ENCODE peak calls at places on chromosomes 3 and 15, in five cellular contexts. W is GM12891, H is mesothelial cell of epicardium, E is caudate nucleus, U is hypothalamus. N is an unnamed sample.

GRCh38 chr3:66195347-66195783 is 25.4 kb upstream of the SLC25A26 start:
- DNase-seq in W (no peak), U (peak; percentile 6), H (peak; percentile 72), E (peak; percentile 74), N (no peak)

GRCh38 chr15:90790561-90790960 is 73.4 kb downstream of the BLM start:
- DNase-seq in E (no peak), H (no peak), W (no peak), U (no peak), N (no peak)

GRCh38 chr3:101998256-101998926 is 149.1 kb downstream of the NFKBIZ start:
- DNase-seq in W (no peak), H (no peak), U (no peak), E (no peak), N (no peak)

GRCh38 chr15:39770748-39771689 is 11.6 kb downstream of the FSIP1 start:
- DNase-seq in W (no peak), U (no peak), H (no peak), E (no peak), N (no peak)

GRCh38 chr15:101248274-101248673 is 3.6 kb downstream of the CHSY1 start:
- DNase-seq in U (no peak), E (no peak), W (no peak), H (no peak), N (no peak)

GRCh38 chr3:194136519-194137313 is 768 bp downstream of the HES1 start:
- DNase-seq in E (no peak), W (no peak), U (no peak), H (peak; percentile 66), N (no peak)

GRCh38 chr15:33341943-33342342 is 31.2 kb downstream of the RYR3 start:
- DNase-seq in W (no peak), H (no peak), E (no peak), U (no peak), N (no peak)

GRCh38 chr3:21484323-21485154 is 266.5 kb downstream of the ZNF385D start:
- DNase-seq in W (peak; percentile 0), H (peak; percentile 60), U (no peak), E (peak; percentile 11), N (no peak)

GRCh38 chr3:34374521-34374920 is 576.1 kb downstream of the PDCD6IP start:
- DNase-seq in E (no peak), W (no peak), U (no peak), H (no peak), N (no peak)

GRCh38 chr3:36729204-36730056 is 34.9 kb downstream of the DCLK3 start:
- DNase-seq in H (no peak), U (no peak), E (no peak), W (no peak), N (no peak)

GRCh38 chr3:156483426-156483825 is 71.5 kb downstream of the SSR3 start:
- DNase-seq in E (no peak), H (no peak), U (no peak), W (no peak), N (no peak)

GRCh38 chr3:72042397-72043211 is 257.7 kb upstream of the PROK2 start:
- DNase-seq in U (no peak), W (no peak), H (no peak), E (no peak), N (no peak)

GRCh38 chr3:107927361-107928083 is 163.3 kb downstream of the CD47 start:
- DNase-seq in H (peak; percentile 83), E (peak; percentile 85), U (peak; percentile 41), W (peak; percentile 76), N (peak; percentile 52)

N was measured in activated CD4-positive, CD25-positive, alpha-beta regulatory T cell.